ENCODE peak calls at places on chromosomes 5 and 9, in four cellular contexts. One of them, this sample, is unnamed.

GRCh38 chr5:168288349-168289245 is 2.8 kb upstream of the WWC1 start:
- DNase-seq in SK-N-SH: no peak
- DNase-seq in H1: no peak
- DNase-seq in GM12878: no peak
- DNase-seq in this sample: peak

GRCh38 chr5:5421149-5421960 is 1.1 kb upstream of the ICE1 start:
- DNase-seq in SK-N-SH: no peak
- DNase-seq in H1: no peak
- DNase-seq in GM12878: no peak
- DNase-seq in this sample: no peak

GRCh38 chr9:135989722-135990467 is 28.7 kb upstream of the UBAC1 start:
- DNase-seq in SK-N-SH: no peak
- DNase-seq in H1: no peak
- DNase-seq in GM12878: no peak
- DNase-seq in this sample: no peak

GRCh38 chr5:72046106-72046505 is 61.2 kb upstream of the MAP1B start:
- DNase-seq in SK-N-SH: no peak
- DNase-seq in H1: no peak
- DNase-seq in GM12878: no peak
- DNase-seq in this sample: no peak

GRCh38 chr5:74034738-74035137 is 408.7 kb downstream of the ARHGEF28 start:
- DNase-seq in SK-N-SH: no peak
- DNase-seq in H1: no peak
- DNase-seq in GM12878: no peak
- DNase-seq in this sample: no peak

GRCh38 chr5:137310051-137310730 is 188.9 kb downstream of the SPOCK1 start:
- DNase-seq in SK-N-SH: no peak
- DNase-seq in H1: no peak
- DNase-seq in GM12878: no peak
- DNase-seq in this sample: no peak

GRCh38 chr9:93123561-93124283 is 10.3 kb downstream of the NINJ1 start:
- DNase-seq in SK-N-SH: peak
- DNase-seq in H1: no peak
- DNase-seq in GM12878: no peak
- DNase-seq in this sample: no peak

GRCh38 chr5:1526681-1527131 is 2.9 kb upstream of the LPCAT1 start:
- DNase-seq in SK-N-SH: no peak
- DNase-seq in H1: no peak
- DNase-seq in GM12878: no peak
- DNase-seq in this sample: no peak

GRCh38 chr5:65481635-65482271 is at the start of gene ADAMTS6:
- DNase-seq in SK-N-SH: peak
- DNase-seq in H1: peak
- DNase-seq in GM12878: peak
- DNase-seq in this sample: peak

GRCh38 chr5:133657036-133657435 is 44.7 kb upstream of the FSTL4 start:
- DNase-seq in SK-N-SH: no peak
- DNase-seq in H1: no peak
- DNase-seq in GM12878: no peak
- DNase-seq in this sample: no peak

GRCh38 chr5:157366741-157367684 is 93.0 kb upstream of the NIPAL4 start:
- DNase-seq in SK-N-SH: peak
- DNase-seq in H1: no peak
- DNase-seq in GM12878: no peak
- DNase-seq in this sample: peak

GRCh38 chr5:134609232-134609851 is 23.3 kb downstream of the SAR1B start:
- DNase-seq in SK-N-SH: no peak
- DNase-seq in H1: no peak
- DNase-seq in GM12878: peak
- DNase-seq in this sample: no peak

GRCh38 chr5:55484531-55484930 is 50.2 kb downstream of the PLPP1 start:
- DNase-seq in SK-N-SH: no peak
- DNase-seq in H1: no peak
- DNase-seq in GM12878: no peak
- DNase-seq in this sample: no peak

GRCh38 chr9:38196721-38197120 is 127.7 kb upstream of the SHB start:
- DNase-seq in SK-N-SH: no peak
- DNase-seq in H1: no peak
- DNase-seq in GM12878: no peak
- DNase-seq in this sample: no peak

GRCh38 chr9:133375116-133375723 is 640 bp downstream of the SURF4 start:
- DNase-seq in SK-N-SH: peak
- DNase-seq in H1: no peak
- DNase-seq in GM12878: no peak
- DNase-seq in this sample: peak

GRCh38 chr5:141877478-141878185 is 578 bp downstream of the PCDH1 start:
- DNase-seq in SK-N-SH: peak
- DNase-seq in H1: peak
- DNase-seq in GM12878: no peak
- DNase-seq in this sample: no peak

DNA sequence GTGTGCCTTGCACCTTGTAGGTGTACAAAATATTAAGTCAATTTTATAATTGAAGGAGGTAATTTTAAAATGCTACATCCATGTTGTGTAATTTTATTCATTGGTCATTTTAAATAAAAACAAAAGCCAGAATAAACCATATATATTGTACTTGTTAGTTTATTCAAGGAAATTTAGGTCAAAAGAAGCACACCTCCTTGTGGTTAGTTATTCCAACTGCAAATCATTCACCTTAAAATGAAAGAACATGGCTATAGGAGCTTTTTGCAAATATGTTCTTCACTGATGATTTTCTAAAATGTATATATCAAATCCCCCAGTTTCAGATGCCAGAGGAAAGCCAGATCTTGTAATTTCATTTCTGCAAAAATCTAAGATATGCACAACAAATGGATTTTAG is 5.4 kb upstream of the MOCS2 start:
- DNase-seq in SK-N-SH: no peak
- DNase-seq in H1: no peak
- DNase-seq in GM12878: no peak
- DNase-seq in this sample: peak
- TF ChIP-seq TCF12 in SK-N-SH: no peak
- TF ChIP-seq TCF12 in H1: no peak
- TF ChIP-seq TCF12 in GM12878: no peak
- TF ChIP-seq TCF12 in this sample: no peak

GRCh38 chr9:108162664-108163063 is 673.1 kb upstream of the KLF4 start:
- DNase-seq in SK-N-SH: no peak
- DNase-seq in H1: no peak
- DNase-seq in GM12878: no peak
- DNase-seq in this sample: no peak

GRCh38 chr9:108163321-108164005 is 673.9 kb upstream of the KLF4 start:
- DNase-seq in SK-N-SH: no peak
- DNase-seq in H1: no peak
- DNase-seq in GM12878: no peak
- DNase-seq in this sample: no peak

GRCh38 chr9:108160039-108160438 is 670.5 kb upstream of the KLF4 start:
- DNase-seq in SK-N-SH: no peak
- DNase-seq in H1: no peak
- DNase-seq in GM12878: no peak
- DNase-seq in this sample: no peak

GRCh38 chr9:108160705-108161233 is 671.2 kb upstream of the KLF4 start:
- DNase-seq in SK-N-SH: no peak
- DNase-seq in H1: no peak
- DNase-seq in GM12878: no peak
- DNase-seq in this sample: no peak

DNA sequence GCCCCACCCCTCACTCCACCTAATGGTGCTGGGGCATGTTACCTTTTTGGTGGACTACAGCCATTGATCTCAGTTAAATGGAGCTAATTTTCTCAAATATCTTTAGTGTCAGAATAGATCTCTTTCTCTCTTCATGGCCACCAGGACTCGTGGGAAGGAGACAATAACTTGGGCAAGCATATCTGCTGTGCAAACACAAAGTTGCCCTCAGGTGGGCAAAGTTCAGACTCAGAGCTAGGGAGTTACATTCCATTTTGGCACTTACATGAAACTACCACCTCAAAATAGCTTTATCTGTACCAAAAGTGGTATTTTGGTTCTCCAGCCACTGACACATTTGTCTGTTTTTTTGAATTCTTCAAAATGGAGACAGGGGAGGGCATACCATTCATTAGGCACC is 672.0 kb upstream of the KLF4 start:
- DNase-seq in SK-N-SH: no peak
- DNase-seq in H1: no peak
- DNase-seq in GM12878: no peak
- DNase-seq in this sample: peak
- TF ChIP-seq TCF12 in SK-N-SH: no peak
- TF ChIP-seq TCF12 in H1: no peak
- TF ChIP-seq TCF12 in GM12878: no peak
- TF ChIP-seq TCF12 in this sample: no peak

GRCh38 chr5:116492776-116493175 is 81.8 kb downstream of the SEMA6A start:
- DNase-seq in SK-N-SH: peak
- DNase-seq in H1: no peak
- DNase-seq in GM12878: no peak
- DNase-seq in this sample: no peak

GRCh38 chr5:116492016-116492623 is 82.5 kb downstream of the SEMA6A start:
- DNase-seq in SK-N-SH: no peak
- DNase-seq in H1: no peak
- DNase-seq in GM12878: no peak
- DNase-seq in this sample: peak

GRCh38 chr5:116495786-116496185 is 78.8 kb downstream of the SEMA6A start:
- DNase-seq in SK-N-SH: no peak
- DNase-seq in H1: no peak
- DNase-seq in GM12878: no peak
- DNase-seq in this sample: no peak

GRCh38 chr5:116497648-116498047 is 77.0 kb downstream of the SEMA6A start:
- DNase-seq in SK-N-SH: no peak
- DNase-seq in H1: no peak
- DNase-seq in GM12878: no peak
- DNase-seq in this sample: no peak

GRCh38 chr5:116494784-116495480 is 79.7 kb downstream of the SEMA6A start:
- DNase-seq in SK-N-SH: no peak
- DNase-seq in H1: no peak
- DNase-seq in GM12878: no peak
- DNase-seq in this sample: peak
- TF ChIP-seq TCF12 in SK-N-SH: no peak
- TF ChIP-seq TCF12 in H1: no peak
- TF ChIP-seq TCF12 in GM12878: no peak
- TF ChIP-seq TCF12 in this sample: no peak

DNA sequence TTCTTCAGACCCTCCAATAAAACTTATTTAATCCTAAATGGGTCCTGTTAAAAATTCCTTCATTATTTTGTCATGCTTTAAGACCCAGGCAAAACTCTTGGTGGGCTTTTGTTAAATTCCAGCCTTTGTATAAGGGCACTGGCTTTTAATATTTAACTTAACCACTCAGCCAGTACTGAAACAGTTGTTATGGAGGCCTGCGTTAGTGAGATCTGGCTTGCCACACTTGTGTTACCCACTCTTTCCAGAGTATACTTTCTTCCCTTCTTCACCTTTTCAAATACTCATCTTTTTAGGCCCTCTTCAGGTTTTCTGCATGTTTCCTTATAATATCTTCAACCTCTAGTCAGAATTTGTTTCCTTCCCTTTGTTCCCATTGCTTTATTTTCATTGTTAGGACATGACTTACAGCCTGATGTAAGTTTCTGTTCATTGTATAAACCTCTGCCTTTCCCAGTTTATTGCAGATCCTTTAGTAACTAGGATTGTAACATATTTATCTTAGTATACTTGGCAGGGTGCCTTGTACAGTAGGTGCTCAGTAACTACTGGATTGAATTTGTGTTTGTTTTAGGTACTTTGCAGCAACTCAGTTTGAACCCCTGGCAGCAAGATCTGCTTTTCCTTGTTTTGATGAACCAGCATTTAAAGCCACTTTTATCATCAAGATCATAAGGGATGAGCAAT is 48.8 kb downstream of the LNPEP start:
- DNase-seq in SK-N-SH: no peak
- DNase-seq in H1: no peak
- DNase-seq in GM12878: no peak
- DNase-seq in this sample: no peak
- TF ChIP-seq TCF12 in SK-N-SH: no peak
- TF ChIP-seq TCF12 in H1: no peak
- TF ChIP-seq TCF12 in GM12878: no peak
- TF ChIP-seq TCF12 in this sample: no peak

DNA sequence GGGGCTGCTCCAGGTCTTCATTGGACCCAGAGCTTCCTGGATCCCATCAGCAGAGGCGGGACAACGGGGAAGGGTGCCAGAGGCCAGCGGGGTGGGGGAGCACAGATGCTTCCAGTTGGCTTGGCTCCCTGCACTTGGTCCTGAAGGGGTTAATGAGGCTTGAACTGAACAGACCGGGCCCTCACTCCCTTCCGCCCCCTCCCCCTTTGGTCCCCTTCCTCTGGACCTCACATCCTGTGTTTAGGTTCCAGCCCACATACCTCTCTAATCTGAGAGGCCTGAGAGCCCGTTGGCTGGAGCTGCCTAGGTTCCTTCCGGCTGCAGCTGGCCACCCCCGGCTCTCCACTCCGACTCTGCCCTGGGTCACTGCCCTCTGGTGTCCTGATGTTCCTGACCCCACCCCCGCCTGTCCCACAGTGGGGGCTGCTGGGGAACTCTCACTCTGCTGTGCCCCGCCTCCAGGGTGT is 32.3 kb downstream of the PTPA start:
- DNase-seq in SK-N-SH: no peak
- DNase-seq in H1: no peak
- DNase-seq in GM12878: no peak
- DNase-seq in this sample: peak
- TF ChIP-seq TCF12 in SK-N-SH: no peak
- TF ChIP-seq TCF12 in H1: no peak
- TF ChIP-seq TCF12 in GM12878: no peak
- TF ChIP-seq TCF12 in this sample: no peak

DNA sequence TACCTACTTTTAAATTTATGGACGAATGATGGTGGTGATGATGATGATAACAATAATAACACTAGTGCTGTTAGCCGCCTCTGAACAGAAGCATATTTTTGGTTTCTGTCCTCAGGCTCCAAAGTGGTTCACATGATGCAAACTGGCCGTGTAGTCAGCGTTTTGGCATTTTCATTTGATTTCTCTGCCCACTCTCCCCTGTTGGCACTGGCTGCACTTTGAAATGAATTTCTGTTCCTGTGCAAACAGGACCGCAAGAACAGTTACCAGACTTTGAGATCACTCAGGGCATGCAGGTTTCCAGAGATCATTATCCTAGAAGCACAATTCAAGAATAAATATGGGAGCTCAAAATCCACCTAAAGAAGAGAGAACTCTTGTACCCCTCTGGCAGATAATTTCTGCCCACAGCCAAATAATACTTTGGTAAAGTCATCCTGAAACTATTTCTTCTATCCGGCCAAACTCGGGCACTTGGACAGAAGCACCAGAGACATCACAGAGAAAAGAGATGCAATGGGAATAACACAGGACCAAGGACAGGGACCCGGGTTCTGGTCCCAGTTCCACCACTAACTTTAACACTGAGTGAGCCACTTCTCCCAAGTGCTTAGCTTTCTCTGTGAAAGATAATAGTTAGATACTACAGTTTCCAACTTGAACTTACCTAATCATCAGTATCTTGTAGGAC is 201.7 kb upstream of the PTGER4 start:
- DNase-seq in SK-N-SH: no peak
- DNase-seq in H1: no peak
- DNase-seq in GM12878: no peak
- DNase-seq in this sample: no peak
- TF ChIP-seq TCF12 in SK-N-SH: no peak
- TF ChIP-seq TCF12 in H1: no peak
- TF ChIP-seq TCF12 in GM12878: no peak
- TF ChIP-seq TCF12 in this sample: no peak